ENCODE peak calls at places on chromosomes 3 and 15, in seven cellular contexts. N is HFF-Myc; J is heart left ventricle; X is SW480; Z is left lung; B is stimulated activated CD4-positive, alpha-beta T cell treated with anti-CD3 and anti-CD28 coated beads, Interleukin-4, amount 100 ng/mL, for 1 hour; D is stimulated activated naive CD4-positive, alpha-beta T cell. C is an unnamed sample.

GRCh38 chr3:126960604-126960995 is 22.3 kb upstream of the PLXNA1 start:
- DNase-seq in N (no peak), J (peak; percentile 61), X (no peak), Z (no peak), B (no peak), D (no peak), C (no peak)

GRCh38 chr3:9903238-9903624 is 583 bp downstream of the IL17RE start:
- DNase-seq in N (no peak), J (no peak), X (no peak), Z (no peak), B (no peak), D (no peak), C (no peak)

GRCh38 chr3:146187334-146187950 is 26.5 kb upstream of the PLOD2 start:
- DNase-seq in N (no peak), J (no peak), X (peak; percentile 31), Z (no peak), B (no peak), D (no peak), C (no peak)

GRCh38 chr3:46998121-46998851 is 18.8 kb downstream of the NBEAL2 start:
- DNase-seq in N (no peak), J (peak; percentile 76), X (peak; percentile 54), Z (peak; percentile 74), B (peak; percentile 79), D (peak; percentile 53), C (no peak)

GRCh38 chr15:51051776-51052175 is 42.9 kb downstream of the TNFAIP8L3 start:
- DNase-seq in N (no peak), J (peak; percentile 53), X (no peak), Z (peak; percentile 43), B (no peak), D (no peak), C (no peak)

GRCh38 chr3:195886181-195887141 is 21.9 kb downstream of the TNK2 start:
- DNase-seq in N (no peak), J (peak; percentile 73), X (no peak), Z (no peak), B (no peak), D (no peak), C (no peak)

GRCh38 chr3:1752205-1752604 is 346.5 kb upstream of the CNTN4 start:
- DNase-seq in N (no peak), J (no peak), X (peak; percentile 4), Z (no peak), B (no peak), D (no peak), C (no peak)

GRCh38 chr3:151468284-151468917 is 7.5 kb upstream of the IGSF10 start:
- DNase-seq in N (peak; percentile 58), J (no peak), X (peak; percentile 72), Z (no peak), B (no peak), D (no peak), C (no peak)

GRCh38 chr15:77412972-77413371 is 6.9 kb downstream of the PEAK1 start:
- DNase-seq in N (no peak), J (no peak), X (no peak), Z (no peak), B (no peak), D (no peak), C (no peak)

GRCh38 chr15:57635300-57635944 is 43.7 kb downstream of the MYZAP start:
- DNase-seq in N (no peak), J (peak; percentile 77), X (no peak), Z (no peak), B (no peak), D (no peak), C (no peak)

GRCh38 chr3:194262345-194263305 is 88.5 kb downstream of the CPN2 start:
- DNase-seq in N (no peak), J (peak; percentile 4), X (no peak), Z (no peak), B (no peak), D (no peak), C (no peak)

GRCh38 chr3:158765518-158766205 is 33.4 kb upstream of the RARRES1 start:
- DNase-seq in N (no peak), J (no peak), X (no peak), Z (no peak), B (no peak), D (no peak), C (no peak)

GRCh38 chr3:190533511-190534282 is 19.8 kb downstream of the IL1RAP start:
- DNase-seq in N (peak; percentile 16), J (peak; percentile 81), X (peak; percentile 51), Z (peak; percentile 65), B (no peak), D (no peak), C (no peak)

GRCh38 chr3:70310809-70311208 is 1.6 kb downstream of the MDFIC2 start:
- DNase-seq in N (no peak), J (no peak), X (no peak), Z (no peak), B (no peak), D (no peak), C (no peak)

GRCh38 chr3:105285653-105286241 is 81.0 kb upstream of the ALCAM start:
- DNase-seq in N (no peak), J (no peak), X (no peak), Z (no peak), B (no peak), D (no peak), C (no peak)

GRCh38 chr15:91384189-91384720 is 284.2 kb downstream of the SV2B start:
- DNase-seq in N (no peak), J (no peak), X (no peak), Z (no peak), B (no peak), D (no peak), C (no peak)

C was measured in cerebellar nuclear complex.